ENCODE peak calls at places on chromosome X, in eight cellular contexts. B is psoas muscle, S is thyroid gland, V is thoracic aorta, X is dorsolateral prefrontal cortex, F is upper lobe of left lung, Q is IMR-90, M is left ventricle myocardium inferior. P is an unnamed sample.

GRCh38 chrX:24306430-24306829 is 7.4 kb downstream of the SUPT20HL2 start:
- DNase-seq in B (no peak), S (no peak), Q (no peak), F (no peak), V (no peak), M (no peak), X (no peak), P (no peak)

GRCh38 chrX:66728818-66729271 is 90.0 kb upstream of the EDA2R start:
- DNase-seq in M (peak; percentile 19), Q (peak; percentile 59), X (peak; percentile 39), V (peak; percentile 1), B (peak; percentile 18), F (no peak), S (peak; percentile 58), P (no peak)

GRCh38 chrX:51899741-51900140 is 6.3 kb downstream of the MAGED1 start:
- DNase-seq in S (no peak), F (no peak), X (no peak), M (no peak), Q (peak; percentile 45), V (no peak), B (no peak), P (no peak)

GRCh38 chrX:75303795-75304194 is 29.9 kb downstream of the UPRT start:
- DNase-seq in V (no peak), B (no peak), F (no peak), Q (peak; percentile 70), X (no peak), S (no peak), M (no peak), P (no peak)

GRCh38 chrX:114959729-114960128 is 57.7 kb downstream of the IL13RA2 start:
- DNase-seq in S (no peak), X (no peak), M (no peak), B (no peak), F (no peak), V (no peak), Q (peak; percentile 22), P (no peak)

GRCh38 chrX:24838624-24839023 is 144.9 kb downstream of the POLA1 start:
- DNase-seq in Q (peak; percentile 50), B (no peak), M (no peak), S (no peak), V (no peak), F (no peak), X (no peak), P (no peak)

GRCh38 chrX:148298737-148299136 is 201.7 kb upstream of the AFF2 start:
- DNase-seq in M (no peak), F (no peak), Q (no peak), X (no peak), V (no peak), B (no peak), S (no peak), P (no peak)

GRCh38 chrX:48470833-48471118 is 716 bp upstream of the SLC38A5 start:
- DNase-seq in M (no peak), Q (no peak), X (no peak), F (no peak), B (no peak), V (no peak), S (no peak), P (no peak)

GRCh38 chrX:47198026-47198686 is 4.5 kb downstream of the UBA1 start:
- DNase-seq in F (no peak), V (no peak), Q (peak; percentile 20), S (no peak), X (no peak), B (no peak), M (no peak), P (no peak)

GRCh38 chrX:51316271-51316670 is 16.4 kb upstream of the NUDT10 start:
- DNase-seq in S (no peak), V (no peak), Q (no peak), X (no peak), B (no peak), F (no peak), M (no peak), P (no peak)

GRCh38 chrX:2631743-2632532 is 59.2 kb upstream of the CD99 start:
- DNase-seq in V (no peak), M (no peak), X (no peak), S (no peak), F (no peak), B (no peak), Q (no peak), P (no peak)

GRCh38 chrX:22159071-22159470 is 113.6 kb upstream of the CBLL2 start:
- DNase-seq in F (no peak), X (no peak), Q (peak; percentile 29), M (no peak), B (no peak), V (no peak), S (no peak), P (no peak)

GRCh38 chrX:77003956-77004355 is 443.2 kb upstream of the FGF16 start:
- DNase-seq in F (no peak), X (no peak), M (no peak), B (no peak), Q (no peak), S (no peak), V (no peak), P (no peak)

GRCh38 chrX:136589966-136590365 is 58.0 kb downstream of the VGLL1 start:
- DNase-seq in X (no peak), M (no peak), Q (peak; percentile 2), S (no peak), V (no peak), B (no peak), F (no peak), P (no peak)

GRCh38 chrX:5051831-5052491 is 1176.7 kb downstream of the NLGN4X start:
- DNase-seq in X (peak; percentile 28), M (peak; percentile 15), B (peak; percentile 29), V (peak; percentile 37), S (no peak), Q (no peak), F (no peak), P (peak; percentile 23)

GRCh38 chrX:16778545-16778944 is 7.7 kb upstream of the TXLNG start:
- DNase-seq in X (no peak), V (no peak), B (no peak), F (no peak), M (no peak), Q (peak; percentile 16), S (no peak), P (no peak)

GRCh38 chrX:142089193-142089592 is 115.9 kb downstream of the MAGEC2 start:
- DNase-seq in M (no peak), X (no peak), F (no peak), B (no peak), V (no peak), Q (peak; percentile 1), S (no peak), P (no peak)

GRCh38 chrX:31138124-31138523 is 66.3 kb upstream of the FTHL17 start:
- DNase-seq in X (no peak), S (no peak), B (no peak), V (no peak), F (no peak), M (no peak), Q (no peak), P (no peak)

GRCh38 chrX:9682456-9682855 is 83.2 kb downstream of the GPR143 start:
- DNase-seq in Q (peak; percentile 61), B (no peak), X (no peak), V (no peak), M (no peak), F (no peak), S (no peak), P (no peak)

GRCh38 chrX:118974088-118974907 is at the start of gene LONRF3:
- DNase-seq in X (peak; percentile 72), B (peak; percentile 77), Q (peak; percentile 3), S (peak; percentile 82), M (peak; percentile 73), F (peak; percentile 92), V (peak; percentile 33), P (peak; percentile 71)

GRCh38 chrX:93422693-93423092 is 250.7 kb downstream of the NAP1L3 start:
- DNase-seq in F (no peak), M (no peak), X (no peak), S (peak; percentile 12), V (no peak), Q (peak; percentile 1), B (no peak), P (no peak)

GRCh38 chrX:6129195-6129594 is 99.5 kb downstream of the NLGN4X start:
- DNase-seq in V (no peak), S (no peak), F (no peak), X (no peak), B (no peak), M (no peak), Q (no peak), P (no peak)

GRCh38 chrX:115957862-115958490 is 212.6 kb upstream of the AGTR2 start:
- DNase-seq in X (no peak), B (no peak), F (no peak), M (no peak), V (no peak), S (no peak), Q (no peak), P (no peak)

GRCh38 chrX:110407910-110408545 is 49.4 kb downstream of the RTL9 start:
- DNase-seq in B (no peak), V (no peak), S (peak; percentile 9), Q (peak; percentile 71), F (no peak), M (no peak), X (no peak), P (no peak)
- TF ChIP-seq CTCF in B (peak; percentile 74), V (peak; percentile 53), S (peak; percentile 54), Q (peak; percentile 83), F (peak; percentile 40), M (peak; percentile 71), X (peak; percentile 89), P (no peak)

DNA sequence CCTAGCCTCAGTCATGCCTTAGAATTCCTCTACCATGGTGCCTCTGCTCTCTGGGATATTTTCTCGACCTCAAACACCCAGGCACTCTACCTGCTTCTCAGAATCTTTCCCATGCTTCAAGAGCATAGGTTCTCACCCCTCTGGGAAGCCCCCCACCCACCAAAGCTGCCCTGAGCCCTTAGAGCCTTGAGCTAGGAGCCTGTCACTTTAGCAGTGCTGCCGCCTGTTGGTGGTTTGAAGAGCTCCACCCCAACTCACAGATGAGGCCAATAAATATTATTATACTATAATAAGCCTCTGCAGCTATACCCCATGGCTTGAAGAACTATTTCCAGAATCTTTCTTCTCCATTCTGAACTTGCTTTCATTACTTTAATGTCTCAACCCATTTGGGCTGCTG is 109.7 kb downstream of the RTL5 start:
- DNase-seq in F (no peak), M (no peak), X (no peak), S (no peak), V (no peak), B (no peak), Q (no peak), P (no peak)
- TF ChIP-seq CTCF in F (no peak), M (peak; percentile 36), X (no peak), S (no peak), V (no peak), B (peak; percentile 22), Q (peak; percentile 35), P (no peak)

DNA sequence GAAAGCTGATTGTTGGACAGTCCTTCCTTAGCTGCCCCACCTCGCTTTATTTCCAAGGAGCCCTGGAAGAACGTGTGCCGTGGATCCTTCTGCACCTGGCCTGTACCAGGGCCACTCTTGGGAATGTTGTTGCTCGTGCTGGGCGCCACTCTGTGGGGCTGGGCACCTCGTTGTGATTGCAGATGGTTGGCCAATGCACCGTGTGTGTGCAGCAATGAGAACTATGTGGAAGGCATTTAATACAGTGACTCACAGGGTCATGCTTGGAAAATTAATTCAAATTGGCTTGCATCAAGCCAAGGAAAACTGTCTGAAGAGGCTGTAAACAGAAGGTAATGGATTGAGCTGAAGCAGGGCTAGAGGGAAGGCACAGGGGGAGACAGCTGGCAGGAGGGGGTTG is 37.0 kb upstream of the CD99L2 start:
- DNase-seq in S (peak; percentile 1), Q (peak; percentile 41), X (no peak), B (no peak), F (no peak), V (no peak), M (no peak), P (no peak)
- TF ChIP-seq CTCF in S (no peak), Q (no peak), X (no peak), B (no peak), F (no peak), V (no peak), M (no peak), P (no peak)

GRCh38 chrX:39705299-39705698 is 392.5 kb downstream of the BCOR start:
- DNase-seq in B (peak; percentile 79), M (peak; percentile 60), V (peak; percentile 14), S (peak; percentile 92), Q (peak; percentile 88), F (no peak), X (peak; percentile 52), P (no peak)
- TF ChIP-seq CTCF in B (peak; percentile 64), M (peak; percentile 59), V (peak; percentile 57), S (peak; percentile 67), Q (peak; percentile 55), F (peak; percentile 49), X (peak; percentile 47), P (no peak)

P was measured in omental fat pad.